ENCODE peak calls at places on chromosomes 4 and X, in ten cellular contexts. X is NCI-H1105; M is RWPE2; D is C1 segment of cervical spinal cord; F is left kidney; J is fibroblast of mammary gland; P is activated T-cell treated with anti-CD3 and anti-CD28 coated beads, Interleukin-2, amount 50 U/mL, for 4 hours; G is NCI-H1694 treated with DMSO at 0.1 percent for 48 hours; S is Caco-2; Y is activated CD8-positive, alpha-beta memory T cell treated with anti-CD3 and anti-CD28 coated beads, Interleukin-2, amount 50 U/mL, for 48 hours. Q is an unnamed sample.

GRCh38 chr4:189084671-189085070 is 856.0 kb upstream of the FRG1 start:
- DNase-seq in X (no peak), M (no peak), D (no peak), F (no peak), J (no peak), P (no peak), G (no peak), S (no peak), Y (no peak), Q (no peak)

GRCh38 chr4:71677568-71677967 is 106.3 kb downstream of the GC start:
- DNase-seq in X (no peak), M (no peak), D (no peak), F (no peak), J (no peak), P (no peak), G (no peak), S (no peak), Y (no peak), Q (no peak)

GRCh38 chr4:60201052-60201673 is 999.0 kb upstream of the ADGRL3 start:
- DNase-seq in X (peak), M (no peak), D (peak), F (peak), J (peak), P (no peak), G (peak), S (peak), Y (peak), Q (no peak)

GRCh38 chr4:156362581-156362980 is 408.9 kb upstream of the CTSO start:
- DNase-seq in X (no peak), M (no peak), D (no peak), F (no peak), J (peak), P (no peak), G (no peak), S (no peak), Y (no peak), Q (no peak)

GRCh38 chr4:48478273-48478672 is 4.9 kb upstream of the SLC10A4 start:
- DNase-seq in X (no peak), M (no peak), D (no peak), F (no peak), J (no peak), P (no peak), G (no peak), S (no peak), Y (no peak), Q (no peak)

GRCh38 chr4:151553874-151554273 is 144.9 kb downstream of the FHIP1A start:
- DNase-seq in X (no peak), M (no peak), D (no peak), F (no peak), J (no peak), P (no peak), G (no peak), S (no peak), Y (no peak), Q (no peak)

GRCh38 chr4:7693237-7693608 is 246.4 kb downstream of the AFAP1 start:
- DNase-seq in X (no peak), M (no peak), D (no peak), F (no peak), J (no peak), P (no peak), G (no peak), S (no peak), Y (no peak), Q (no peak)

GRCh38 chr4:675980-676870 is 1.9 kb downstream of the MYL5 start:
- DNase-seq in X (no peak), M (no peak), D (no peak), F (peak), J (no peak), P (no peak), G (no peak), S (no peak), Y (no peak), Q (no peak)

GRCh38 chr4:52425751-52426326 is 233.3 kb downstream of the USP46 start:
- DNase-seq in X (peak), M (no peak), D (no peak), F (no peak), J (no peak), P (no peak), G (no peak), S (no peak), Y (no peak), Q (no peak)

GRCh38 chr4:107562306-107562705 is 157.7 kb downstream of the PAPSS1 start:
- DNase-seq in X (no peak), M (no peak), D (no peak), F (no peak), J (no peak), P (no peak), G (no peak), S (no peak), Y (no peak), Q (no peak)

GRCh38 chr4:48483777-48484493 is 792 bp downstream of the SLC10A4 start:
- DNase-seq in X (no peak), M (no peak), D (no peak), F (peak), J (no peak), P (no peak), G (no peak), S (no peak), Y (no peak), Q (no peak)

GRCh38 chr4:156100651-156101050 is 147.0 kb upstream of the CTSO start:
- DNase-seq in X (no peak), M (no peak), D (no peak), F (no peak), J (peak), P (no peak), G (no peak), S (no peak), Y (no peak), Q (no peak)

GRCh38 chrX:19799319-19800182 is 87.8 kb downstream of the SH3KBP1 start:
- DNase-seq in X (no peak), M (no peak), D (no peak), F (peak), J (peak), P (peak), G (peak), S (no peak), Y (no peak), Q (no peak)

GRCh38 chrX:21375795-21376069 is 1.5 kb downstream of the CNKSR2 start:
- DNase-seq in X (peak), M (no peak), D (no peak), F (peak), J (no peak), P (no peak), G (peak), S (no peak), Y (no peak), Q (no peak)

GRCh38 chr4:182142146-182143085 is 100.8 kb upstream of the TENM3 start:
- DNase-seq in X (no peak), M (peak), D (no peak), F (peak), J (peak), P (no peak), G (no peak), S (peak), Y (peak), Q (no peak)

GRCh38 chr4:153341575-153342090 is 2.9 kb upstream of the MND1 start:
- DNase-seq in X (no peak), M (no peak), D (no peak), F (no peak), J (peak), P (no peak), G (no peak), S (no peak), Y (no peak), Q (no peak)

GRCh38 chr4:169410839-169411770 is 140.3 kb upstream of the SH3RF1 start:
- DNase-seq in X (no peak), M (no peak), D (no peak), F (peak), J (peak), P (peak), G (no peak), S (no peak), Y (peak), Q (no peak)

GRCh38 chr4:168933423-168933822 is 76.6 kb downstream of the CBR4 start:
- DNase-seq in X (no peak), M (no peak), D (no peak), F (no peak), J (no peak), P (no peak), G (no peak), S (no peak), Y (no peak), Q (no peak)

GRCh38 chrX:76821276-76821675 is 393.8 kb downstream of the MAGEE1 start:
- DNase-seq in X (no peak), M (no peak), D (no peak), F (no peak), J (no peak), P (no peak), G (no peak), S (no peak), Y (no peak), Q (no peak)

GRCh38 chrX:43961699-43962098 is 11.5 kb downstream of the NDP start:
- DNase-seq in X (no peak), M (no peak), D (no peak), F (no peak), J (no peak), P (no peak), G (no peak), S (no peak), Y (no peak), Q (no peak)

GRCh38 chr4:75907956-75908355 is 5.7 kb upstream of the PPEF2 start:
- DNase-seq in X (no peak), M (no peak), D (no peak), F (no peak), J (no peak), P (no peak), G (no peak), S (no peak), Y (no peak), Q (no peak)

GRCh38 chr4:766152-766515 is 59.8 kb downstream of the CPLX1 start:
- DNase-seq in X (no peak), M (peak), D (no peak), F (no peak), J (peak), P (no peak), G (no peak), S (peak), Y (no peak), Q (no peak)

GRCh38 chr4:48930654-48931053 is 24.1 kb upstream of the OCIAD2 start:
- DNase-seq in X (no peak), M (no peak), D (no peak), F (no peak), J (no peak), P (no peak), G (no peak), S (no peak), Y (no peak), Q (no peak)

GRCh38 chr4:185541251-185541671 is 6.0 kb upstream of the PDLIM3 start:
- DNase-seq in X (no peak), M (no peak), D (no peak), F (peak), J (no peak), P (no peak), G (no peak), S (no peak), Y (no peak), Q (no peak)

GRCh38 chr4:683982-684571 is 4.9 kb downstream of the SLC49A3 start:
- DNase-seq in X (no peak), M (no peak), D (no peak), F (peak), J (peak), P (no peak), G (peak), S (no peak), Y (peak), Q (no peak)

GRCh38 chr4:66539745-66540144 is 869.5 kb upstream of the EPHA5 start:
- DNase-seq in X (no peak), M (no peak), D (no peak), F (no peak), J (no peak), P (no peak), G (no peak), S (no peak), Y (no peak), Q (no peak)

GRCh38 chr4:169109276-169109675 is 99.2 kb upstream of the CBR4 start:
- DNase-seq in X (no peak), M (no peak), D (no peak), F (no peak), J (no peak), P (no peak), G (no peak), S (no peak), Y (no peak), Q (no peak)

GRCh38 chrX:31497086-31497485 is 425.2 kb upstream of the FTHL17 start:
- DNase-seq in X (no peak), M (no peak), D (no peak), F (no peak), J (peak), P (no peak), G (no peak), S (no peak), Y (no peak), Q (no peak)

GRCh38 chr4:101824500-101824899 is 34.0 kb downstream of the BANK1 start:
- DNase-seq in X (no peak), M (no peak), D (no peak), F (no peak), J (no peak), P (no peak), G (no peak), S (no peak), Y (no peak), Q (no peak)

GRCh38 chr4:8472689-8473197 is 32.2 kb downstream of the TRMT44 start:
- DNase-seq in X (no peak), M (no peak), D (no peak), F (peak), J (peak), P (no peak), G (no peak), S (no peak), Y (no peak), Q (no peak)

GRCh38 chr4:161252520-161253141 is 911.2 kb downstream of the FSTL5 start:
- DNase-seq in X (no peak), M (no peak), D (no peak), F (peak), J (peak), P (no peak), G (peak), S (no peak), Y (no peak), Q (no peak)

GRCh38 chr4:169070071-169070894 is 60.2 kb upstream of the CBR4 start:
- DNase-seq in X (no peak), M (peak), D (no peak), F (peak), J (peak), P (no peak), G (no peak), S (peak), Y (no peak), Q (peak)

GRCh38 chrX:150483576-150483975 is 84.8 kb upstream of the MTM1 start:
- DNase-seq in X (no peak), M (no peak), D (no peak), F (no peak), J (no peak), P (no peak), G (no peak), S (no peak), Y (no peak), Q (no peak)

GRCh38 chrX:104641176-104641575 is 75.2 kb downstream of the IL1RAPL2 start:
- DNase-seq in X (no peak), M (no peak), D (no peak), F (no peak), J (no peak), P (no peak), G (no peak), S (no peak), Y (no peak), Q (no peak)

GRCh38 chr4:48109413-48110263 is 24.4 kb downstream of the TXK start:
- DNase-seq in X (peak), M (no peak), D (no peak), F (peak), J (peak), P (no peak), G (no peak), S (no peak), Y (no peak), Q (no peak)